ENCODE peak calls at places on chromosomes 13 and 19, in six cellular contexts. F is natural killer cell treated with Interleukin-12 subunit alpha and Interleukin-12 subunit beta and Interleukin-15 and Interleukin-18, amount 100 ng/mL, for 72 hours; T is H4; M is nucleus accumbens; A is stimulated activated CD8-positive, alpha-beta memory T cell treated with anti-CD3 and anti-CD28 coated beads, Interleukin-15, amount 100 ng/mL, for 24 hours; L is neural crest cell. V is an unnamed sample.

GRCh38 chr13:52405767-52406494 is at the start of gene THSD1:
- DNase-seq in F (no peak), T (peak), M (no peak), A (peak), L (no peak), V (peak)

GRCh38 chr19:46480409-46480808 is 9.0 kb upstream of the PNMA8A start:
- DNase-seq in F (no peak), T (peak), M (no peak), A (no peak), L (no peak), V (no peak)

GRCh38 chr19:7857727-7858701 is 16.2 kb downstream of the PRR36 start:
- DNase-seq in F (no peak), T (no peak), M (no peak), A (no peak), L (peak), V (no peak)

GRCh38 chr19:17405250-17406038 is at the start of gene BST2:
- DNase-seq in F (peak), T (peak), M (peak), A (no peak), L (no peak), V (peak)

GRCh38 chr13:34933349-34933748 is 8.7 kb upstream of the NBEA start:
- DNase-seq in F (no peak), T (no peak), M (no peak), A (no peak), L (no peak), V (no peak)

GRCh38 chr19:35268546-35269424 is at the start of gene USF2:
- DNase-seq in F (peak), T (peak), M (peak), A (no peak), L (peak), V (peak)

GRCh38 chr19:1027020-1027952 is 878 bp downstream of the CNN2 start:
- DNase-seq in F (no peak), T (no peak), M (no peak), A (no peak), L (no peak), V (peak)

GRCh38 chr19:30621326-30621920 is 249.2 kb downstream of the ZNF536 start:
- DNase-seq in F (no peak), T (no peak), M (no peak), A (no peak), L (no peak), V (no peak)

GRCh38 chr13:102399791-102400618 is 1.8 kb downstream of the FGF14 start:
- DNase-seq in F (no peak), T (no peak), M (no peak), A (no peak), L (no peak), V (no peak)

GRCh38 chr19:41564515-41565383 is 11.2 kb upstream of the CEACAM21 start:
- DNase-seq in F (no peak), T (no peak), M (no peak), A (no peak), L (no peak), V (no peak)

GRCh38 chr13:59962343-59962742 is 201.4 kb downstream of the DIAPH3 start:
- DNase-seq in F (no peak), T (no peak), M (no peak), A (no peak), L (no peak), V (no peak)

GRCh38 chr19:44315883-44316282 is 11.1 kb upstream of the ZNF235 start:
- DNase-seq in F (no peak), T (no peak), M (no peak), A (no peak), L (no peak), V (no peak)

GRCh38 chr13:101829484-101829883 is 377.0 kb downstream of the ITGBL1 start:
- DNase-seq in F (no peak), T (no peak), M (no peak), A (no peak), L (no peak), V (no peak)

GRCh38 chr13:27678306-27679040 is 56.8 kb downstream of the POLR1D start:
- DNase-seq in F (no peak), T (no peak), M (no peak), A (no peak), L (no peak), V (peak)

GRCh38 chr13:35930665-35931631 is 200.2 kb downstream of the DCLK1 start:
- DNase-seq in F (no peak), T (no peak), M (no peak), A (no peak), L (no peak), V (no peak)

GRCh38 chr19:19592690-19593089 is 25.8 kb downstream of the PBX4 start:
- DNase-seq in F (no peak), T (no peak), M (no peak), A (no peak), L (no peak), V (no peak)

GRCh38 chr19:14795078-14795721 is 16.8 kb upstream of the ADGRE2 start:
- DNase-seq in F (no peak), T (peak), M (no peak), A (no peak), L (no peak), V (no peak)

GRCh38 chr19:42140125-42140754 is 8.0 kb upstream of the POU2F2 start:
- DNase-seq in F (no peak), T (peak), M (peak), A (no peak), L (peak), V (no peak)

GRCh38 chr19:4908311-4908710 is 990 bp upstream of the UHRF1 start:
- DNase-seq in F (no peak), T (no peak), M (no peak), A (no peak), L (no peak), V (no peak)

GRCh38 chr19:46491975-46492682 is 3.5 kb downstream of the PNMA8B start:
- DNase-seq in F (no peak), T (no peak), M (no peak), A (no peak), L (no peak), V (no peak)

GRCh38 chr19:18417250-18418033 is 1.8 kb upstream of the SSBP4 start:
- DNase-seq in F (peak), T (peak), M (peak), A (no peak), L (peak), V (peak)

GRCh38 chr13:35978607-35979316 is 152.4 kb downstream of the DCLK1 start:
- DNase-seq in F (no peak), T (peak), M (no peak), A (no peak), L (peak), V (peak)

GRCh38 chr19:43498233-43498830 is 6.2 kb downstream of the PHLDB3 start:
- DNase-seq in F (no peak), T (no peak), M (no peak), A (no peak), L (no peak), V (no peak)

GRCh38 chr13:41547253-41548000 is 90.1 kb downstream of the RGCC start:
- DNase-seq in F (no peak), T (no peak), M (peak), A (no peak), L (peak), V (no peak)

GRCh38 chr13:97224544-97225324 is 2.6 kb downstream of the MBNL2 start:
- DNase-seq in F (no peak), T (no peak), M (no peak), A (no peak), L (no peak), V (peak)

GRCh38 chr19:11191273-11191755 is 6.0 kb downstream of the KANK2 start:
- DNase-seq in F (no peak), T (peak), M (no peak), A (no peak), L (no peak), V (peak)

GRCh38 chr13:114090476-114090875 is 41.9 kb downstream of the RASA3 start:
- DNase-seq in F (no peak), T (no peak), M (no peak), A (no peak), L (no peak), V (no peak)